ENCODE peak calls at places on chromosomes 1 and 21, in six cellular contexts. One of them, this sample, is unnamed.

GRCh38 chr21:42336065-42336464 is 14.7 kb downstream of the TFF2 start:
- DNase-seq in heart left ventricle: no peak
- DNase-seq in caudate nucleus: no peak
- DNase-seq in GM23248: no peak
- DNase-seq in A549: no peak
- DNase-seq in tibial artery: no peak
- DNase-seq in this sample: no peak

GRCh38 chr1:78319603-78320002 is 171.2 kb upstream of the PTGFR start:
- DNase-seq in A549: no peak
- DNase-seq in tibial artery: no peak
- DNase-seq in GM23248: no peak
- DNase-seq in caudate nucleus: no peak
- DNase-seq in heart left ventricle: no peak
- DNase-seq in this sample: no peak

GRCh38 chr1:107900083-107900945 is 64.7 kb downstream of the VAV3 start:
- DNase-seq in heart left ventricle: no peak
- DNase-seq in A549: no peak
- DNase-seq in GM23248: no peak
- DNase-seq in caudate nucleus: no peak
- DNase-seq in tibial artery: no peak
- DNase-seq in this sample: no peak

GRCh38 chr1:154199563-154199879 is 6.6 kb downstream of the CFAP141 start:
- DNase-seq in heart left ventricle: no peak
- DNase-seq in A549: no peak
- DNase-seq in GM23248: peak
- DNase-seq in caudate nucleus: no peak
- DNase-seq in tibial artery: no peak
- DNase-seq in this sample: no peak

GRCh38 chr1:110650623-110651022 is 24.1 kb downstream of the KCNA3 start:
- DNase-seq in GM23248: no peak
- DNase-seq in caudate nucleus: no peak
- DNase-seq in A549: no peak
- DNase-seq in heart left ventricle: no peak
- DNase-seq in tibial artery: no peak
- DNase-seq in this sample: no peak

GRCh38 chr1:31574749-31575372 is 1.5 kb upstream of the TINAGL1 start:
- DNase-seq in caudate nucleus: no peak
- DNase-seq in A549: no peak
- DNase-seq in GM23248: peak
- DNase-seq in tibial artery: no peak
- DNase-seq in heart left ventricle: no peak
- DNase-seq in this sample: no peak

GRCh38 chr1:220594356-220594755 is 66.4 kb downstream of the MARK1 start:
- DNase-seq in tibial artery: no peak
- DNase-seq in GM23248: no peak
- DNase-seq in heart left ventricle: no peak
- DNase-seq in caudate nucleus: no peak
- DNase-seq in A549: no peak
- DNase-seq in this sample: no peak

GRCh38 chr21:46641656-46642055 is 6.2 kb downstream of the PRMT2 start:
- DNase-seq in heart left ventricle: no peak
- DNase-seq in A549: no peak
- DNase-seq in GM23248: peak
- DNase-seq in tibial artery: no peak
- DNase-seq in caudate nucleus: no peak
- DNase-seq in this sample: no peak

GRCh38 chr1:85220756-85221166 is 19.9 kb upstream of the SYDE2 start:
- DNase-seq in heart left ventricle: no peak
- DNase-seq in caudate nucleus: no peak
- DNase-seq in tibial artery: no peak
- DNase-seq in A549: no peak
- DNase-seq in GM23248: no peak
- DNase-seq in this sample: no peak

GRCh38 chr1:50968884-50969610 is 998 bp upstream of the CDKN2C start:
- DNase-seq in heart left ventricle: peak
- DNase-seq in A549: peak
- DNase-seq in GM23248: peak
- DNase-seq in caudate nucleus: no peak
- DNase-seq in tibial artery: peak
- DNase-seq in this sample: peak

GRCh38 chr1:32811917-32812316 is 5.2 kb downstream of the YARS1 start:
- DNase-seq in caudate nucleus: no peak
- DNase-seq in A549: no peak
- DNase-seq in heart left ventricle: no peak
- DNase-seq in tibial artery: no peak
- DNase-seq in GM23248: no peak
- DNase-seq in this sample: no peak

GRCh38 chr1:119449964-119450363 is 35.0 kb downstream of the HSD3B2 start:
- DNase-seq in GM23248: peak
- DNase-seq in tibial artery: no peak
- DNase-seq in A549: no peak
- DNase-seq in heart left ventricle: no peak
- DNase-seq in caudate nucleus: no peak
- DNase-seq in this sample: no peak

GRCh38 chr1:31366796-31367195 is 6.1 kb downstream of the FABP3 start:
- DNase-seq in caudate nucleus: no peak
- DNase-seq in A549: no peak
- DNase-seq in GM23248: no peak
- DNase-seq in tibial artery: no peak
- DNase-seq in heart left ventricle: no peak
- DNase-seq in this sample: no peak

GRCh38 chr1:201224671-201225400 is 34.2 kb downstream of the IGFN1 start:
- DNase-seq in heart left ventricle: no peak
- DNase-seq in tibial artery: no peak
- DNase-seq in GM23248: peak
- DNase-seq in caudate nucleus: no peak
- DNase-seq in A549: no peak
- DNase-seq in this sample: no peak

GRCh38 chr1:37123266-37123665 is 89.0 kb upstream of the GRIK3 start:
- DNase-seq in A549: no peak
- DNase-seq in GM23248: no peak
- DNase-seq in tibial artery: no peak
- DNase-seq in caudate nucleus: no peak
- DNase-seq in heart left ventricle: no peak
- DNase-seq in this sample: no peak

GRCh38 chr1:162578936-162579335 is 17.4 kb downstream of the UAP1 start:
- DNase-seq in A549: no peak
- DNase-seq in caudate nucleus: no peak
- DNase-seq in heart left ventricle: no peak
- DNase-seq in GM23248: no peak
- DNase-seq in tibial artery: no peak
- DNase-seq in this sample: no peak

GRCh38 chr1:51381964-51382363 is 51.6 kb upstream of the TTC39A start:
- DNase-seq in GM23248: no peak
- DNase-seq in heart left ventricle: no peak
- DNase-seq in A549: no peak
- DNase-seq in caudate nucleus: no peak
- DNase-seq in tibial artery: no peak
- DNase-seq in this sample: no peak

GRCh38 chr1:183622884-183623785 is 12.4 kb downstream of the ARPC5 start:
- DNase-seq in caudate nucleus: no peak
- DNase-seq in heart left ventricle: peak
- DNase-seq in A549: peak
- DNase-seq in GM23248: peak
- DNase-seq in tibial artery: no peak
- DNase-seq in this sample: peak

GRCh38 chr1:206001476-206001888 is 1.7 kb downstream of the RAB7B start:
- DNase-seq in A549: peak
- DNase-seq in GM23248: peak
- DNase-seq in heart left ventricle: no peak
- DNase-seq in tibial artery: peak
- DNase-seq in caudate nucleus: no peak
- DNase-seq in this sample: no peak

GRCh38 chr1:98086156-98086555 is 165.3 kb upstream of the DPYD start:
- DNase-seq in caudate nucleus: no peak
- DNase-seq in A549: peak
- DNase-seq in heart left ventricle: no peak
- DNase-seq in tibial artery: no peak
- DNase-seq in GM23248: peak
- DNase-seq in this sample: no peak

GRCh38 chr21:14833221-14833620 is 231.6 kb downstream of the NRIP1 start:
- DNase-seq in tibial artery: no peak
- DNase-seq in GM23248: no peak
- DNase-seq in caudate nucleus: no peak
- DNase-seq in A549: no peak
- DNase-seq in heart left ventricle: no peak
- DNase-seq in this sample: no peak

GRCh38 chr1:79161077-79161476 is 154.5 kb upstream of the ADGRL4 start:
- DNase-seq in GM23248: peak
- DNase-seq in caudate nucleus: no peak
- DNase-seq in A549: no peak
- DNase-seq in heart left ventricle: no peak
- DNase-seq in tibial artery: no peak
- DNase-seq in this sample: no peak

GRCh38 chr1:110443393-110443918 is 7.5 kb upstream of the PROK1 start:
- DNase-seq in caudate nucleus: no peak
- DNase-seq in tibial artery: no peak
- DNase-seq in A549: no peak
- DNase-seq in GM23248: no peak
- DNase-seq in heart left ventricle: no peak
- DNase-seq in this sample: peak

GRCh38 chr1:155062702-155063411 is 683 bp upstream of the EFNA4 start:
- DNase-seq in tibial artery: no peak
- DNase-seq in heart left ventricle: peak
- DNase-seq in A549: peak
- DNase-seq in caudate nucleus: no peak
- DNase-seq in GM23248: peak
- DNase-seq in this sample: peak

GRCh38 chr21:46455575-46456385 is 2.9 kb upstream of the DIP2A start:
- DNase-seq in GM23248: peak
- DNase-seq in caudate nucleus: no peak
- DNase-seq in tibial artery: no peak
- DNase-seq in heart left ventricle: peak
- DNase-seq in A549: no peak
- DNase-seq in this sample: no peak

GRCh38 chr1:183218981-183219621 is 33.0 kb downstream of the LAMC2 start:
- DNase-seq in A549: no peak
- DNase-seq in heart left ventricle: peak
- DNase-seq in GM23248: no peak
- DNase-seq in caudate nucleus: no peak
- DNase-seq in tibial artery: peak
- DNase-seq in this sample: no peak

GRCh38 chr1:43973981-43974442 is 748 bp upstream of the ATP6V0B start:
- DNase-seq in caudate nucleus: no peak
- DNase-seq in tibial artery: no peak
- DNase-seq in heart left ventricle: no peak
- DNase-seq in GM23248: no peak
- DNase-seq in A549: no peak
- DNase-seq in this sample: no peak

GRCh38 chr1:53541761-53542550 is 82.8 kb downstream of the DMRTB1 start:
- DNase-seq in A549: peak
- DNase-seq in heart left ventricle: no peak
- DNase-seq in caudate nucleus: no peak
- DNase-seq in tibial artery: no peak
- DNase-seq in GM23248: peak
- DNase-seq in this sample: peak

GRCh38 chr1:234188454-234188792 is 184.8 kb upstream of the COA6 start:
- DNase-seq in A549: peak
- DNase-seq in caudate nucleus: no peak
- DNase-seq in heart left ventricle: no peak
- DNase-seq in GM23248: no peak
- DNase-seq in tibial artery: no peak
- DNase-seq in this sample: no peak

DNA sequence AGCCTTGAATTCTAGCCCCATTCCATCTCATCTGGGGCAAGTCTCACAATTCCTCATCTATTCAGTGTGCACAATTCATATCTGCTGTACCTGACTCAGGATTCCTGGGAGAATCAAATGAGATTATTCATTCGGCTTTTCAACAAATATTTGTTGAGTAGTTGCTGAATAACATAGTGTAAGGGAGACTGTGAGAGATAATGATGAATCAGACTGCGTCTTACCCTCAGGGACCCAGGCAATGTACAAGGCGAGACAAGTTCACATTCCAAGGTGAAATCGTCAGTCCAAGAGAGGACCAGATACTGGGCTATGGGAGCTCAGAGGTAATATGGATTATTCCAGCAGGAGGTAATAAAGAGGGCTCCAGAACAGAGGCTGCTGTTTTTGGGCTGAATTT is 67.8 kb upstream of the SMYD2 start:
- DNase-seq in heart left ventricle: no peak
- DNase-seq in caudate nucleus: no peak
- DNase-seq in tibial artery: no peak
- DNase-seq in GM23248: peak
- DNase-seq in A549: peak
- DNase-seq in this sample: no peak
- H3K27ac ChIP-seq in heart left ventricle: no peak
- H3K27ac ChIP-seq in caudate nucleus: no peak
- H3K27ac ChIP-seq in tibial artery: no peak
- H3K27ac ChIP-seq in GM23248: no peak
- H3K27ac ChIP-seq in A549: peak
- H3K27ac ChIP-seq in this sample: no peak

GRCh38 chr1:14677291-14677690 is 78.8 kb downstream of the KAZN start:
- DNase-seq in GM23248: peak
- DNase-seq in tibial artery: no peak
- DNase-seq in caudate nucleus: no peak
- DNase-seq in heart left ventricle: no peak
- DNase-seq in A549: no peak
- DNase-seq in this sample: no peak
- H3K27ac ChIP-seq in GM23248: no peak
- H3K27ac ChIP-seq in tibial artery: no peak
- H3K27ac ChIP-seq in caudate nucleus: no peak
- H3K27ac ChIP-seq in heart left ventricle: no peak
- H3K27ac ChIP-seq in A549: no peak
- H3K27ac ChIP-seq in this sample: no peak

GRCh38 chr1:100414693-100415092 is 62.4 kb downstream of the CDC14A start:
- DNase-seq in heart left ventricle: no peak
- DNase-seq in A549: no peak
- DNase-seq in caudate nucleus: no peak
- DNase-seq in GM23248: no peak
- DNase-seq in tibial artery: no peak
- DNase-seq in this sample: no peak
- H3K27ac ChIP-seq in heart left ventricle: no peak
- H3K27ac ChIP-seq in A549: no peak
- H3K27ac ChIP-seq in caudate nucleus: no peak
- H3K27ac ChIP-seq in GM23248: no peak
- H3K27ac ChIP-seq in tibial artery: no peak
- H3K27ac ChIP-seq in this sample: no peak

DNA sequence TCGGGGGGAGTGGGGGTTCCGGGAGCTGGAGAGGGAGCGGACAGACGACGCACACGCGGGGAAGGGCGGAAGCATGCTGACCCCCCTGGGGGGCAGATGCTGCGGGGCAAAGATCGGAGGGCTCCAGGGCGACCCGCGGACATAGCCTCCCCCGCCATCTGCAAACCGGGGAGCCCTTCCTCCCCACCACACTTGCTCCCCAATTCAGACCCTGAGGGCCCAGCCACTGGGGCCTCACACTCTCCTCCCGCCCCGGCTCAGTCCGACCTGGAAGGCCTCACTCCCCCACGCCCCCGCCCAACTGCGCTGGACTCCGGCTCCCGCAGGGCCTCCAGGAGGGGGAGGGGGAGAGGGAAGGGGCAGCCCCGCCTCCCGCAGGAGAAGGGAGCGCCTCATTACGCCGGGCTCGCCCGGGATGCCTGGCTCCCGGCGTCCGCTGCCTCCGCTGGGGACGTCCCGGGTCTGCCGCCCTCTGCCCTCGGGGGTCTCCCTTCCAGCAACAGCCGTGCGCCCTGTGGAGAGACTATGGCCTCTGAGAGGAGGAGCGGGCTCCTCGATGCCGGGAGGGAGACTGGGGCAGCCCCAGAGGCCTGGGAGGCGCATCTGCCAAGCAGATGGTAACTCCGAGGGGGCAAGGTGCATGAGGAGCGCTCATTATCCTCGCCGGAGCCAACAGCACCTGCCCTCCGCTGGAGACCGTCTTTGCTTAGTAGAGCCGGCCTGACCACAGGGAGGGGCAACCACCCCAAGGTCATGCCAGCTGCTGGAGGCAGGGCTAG is 636 bp upstream of the CAMK2N1 start:
- DNase-seq in tibial artery: peak
- DNase-seq in heart left ventricle: peak
- DNase-seq in A549: peak
- DNase-seq in caudate nucleus: peak
- DNase-seq in GM23248: peak
- DNase-seq in this sample: peak
- H3K27ac ChIP-seq in tibial artery: peak
- H3K27ac ChIP-seq in heart left ventricle: peak
- H3K27ac ChIP-seq in A549: peak
- H3K27ac ChIP-seq in caudate nucleus: peak
- H3K27ac ChIP-seq in GM23248: peak
- H3K27ac ChIP-seq in this sample: peak